ENCODE peak calls at places on chromosomes 2 and 18, in seven cellular contexts. J is effector memory CD8-positive, alpha-beta T cell; U is NCI-H510A treated with DMSO at 0.1 percent for 48 hours; R is fibroblast of mammary gland; Q is WTC11; F is progenitor cell of endocrine pancreas; O is T follicular helper cell. S is an unnamed sample.

GRCh38 chr18:3794537-3795348 is 344.8 kb downstream of the TGIF1 start:
- DNase-seq in O (no peak), R (peak; percentile 99), J (no peak), F (no peak), Q (no peak), U (no peak), S (no peak)

GRCh38 chr2:19898592-19899329 is 3.0 kb downstream of the TTC32 start:
- DNase-seq in Q (no peak), F (no peak), R (no peak), U (no peak), O (no peak), J (no peak), S (no peak)

GRCh38 chr2:228543117-228543516 is 361.6 kb upstream of the SPHKAP start:
- DNase-seq in F (no peak), U (no peak), Q (no peak), J (no peak), O (no peak), R (no peak), S (no peak)

GRCh38 chr18:36625386-36625785 is 203.4 kb downstream of the TPGS2 start:
- DNase-seq in J (no peak), R (no peak), O (no peak), F (no peak), Q (no peak), U (no peak), S (no peak)

GRCh38 chr2:133231264-133231663 is 337.0 kb downstream of the NCKAP5 start:
- DNase-seq in J (no peak), U (no peak), F (no peak), O (no peak), R (no peak), Q (no peak), S (no peak)

GRCh38 chr2:100785621-100786296 is 34.2 kb upstream of the NPAS2 start:
- DNase-seq in F (no peak), Q (no peak), J (no peak), O (no peak), R (no peak), U (no peak), S (no peak)

GRCh38 chr2:218962859-218963492 is 3.5 kb downstream of the CDK5R2 start:
- DNase-seq in U (peak; percentile 98), F (peak; percentile 91), J (peak; percentile 59), O (peak; percentile 39), Q (peak; percentile 97), R (peak; percentile 65), S (no peak)

GRCh38 chr2:10947005-10947440 is 35.3 kb downstream of the KCNF1 start:
- DNase-seq in U (no peak), J (no peak), F (no peak), O (no peak), R (peak; percentile 66), Q (no peak), S (no peak)

GRCh38 chr2:85066874-85067351 is 66.3 kb upstream of the TCF7L1 start:
- DNase-seq in R (peak; percentile 86), F (peak; percentile 79), J (peak; percentile 14), Q (peak; percentile 93), O (no peak), U (peak; percentile 77), S (peak; percentile 18)

S was measured in KG1.